ENCODE peak calls at places on chromosomes 16 and 17, in seven cellular contexts. One of them, this sample, is unnamed.

GRCh38 chr16:89119661-89120141 is 26.0 kb downstream of the ACSF3 start:
- DNase-seq in bronchial epithelial cell: no peak
- DNase-seq in spleen: peak; percentile 74
- DNase-seq in heart left ventricle: peak; percentile 55
- DNase-seq in tibial nerve: no peak
- DNase-seq in IMR-90: no peak
- DNase-seq in cardiac muscle cell: no peak
- DNase-seq in this sample: no peak

GRCh38 chr17:35299108-35299507 is 56.2 kb downstream of the SLFN5 start:
- DNase-seq in bronchial epithelial cell: peak; percentile 87
- DNase-seq in spleen: no peak
- DNase-seq in tibial nerve: no peak
- DNase-seq in cardiac muscle cell: no peak
- DNase-seq in heart left ventricle: no peak
- DNase-seq in IMR-90: no peak
- DNase-seq in this sample: no peak

GRCh38 chr17:73538445-73538844 is 105.8 kb downstream of the SDK2 start:
- DNase-seq in tibial nerve: no peak
- DNase-seq in heart left ventricle: no peak
- DNase-seq in spleen: no peak
- DNase-seq in IMR-90: no peak
- DNase-seq in bronchial epithelial cell: no peak
- DNase-seq in cardiac muscle cell: no peak
- DNase-seq in this sample: no peak

GRCh38 chr17:19876524-19877161 is 8.9 kb upstream of the ULK2 start:
- DNase-seq in IMR-90: no peak
- DNase-seq in heart left ventricle: peak; percentile 81
- DNase-seq in spleen: peak; percentile 88
- DNase-seq in tibial nerve: peak; percentile 37
- DNase-seq in cardiac muscle cell: no peak
- DNase-seq in bronchial epithelial cell: no peak
- DNase-seq in this sample: peak; percentile 58

GRCh38 chr17:50609376-50610074 is 25.2 kb upstream of the ABCC3 start:
- DNase-seq in spleen: no peak
- DNase-seq in IMR-90: no peak
- DNase-seq in cardiac muscle cell: no peak
- DNase-seq in heart left ventricle: no peak
- DNase-seq in tibial nerve: no peak
- DNase-seq in bronchial epithelial cell: no peak
- DNase-seq in this sample: no peak

GRCh38 chr16:10683160-10683559 is 11.6 kb downstream of the TEKT5 start:
- DNase-seq in heart left ventricle: no peak
- DNase-seq in cardiac muscle cell: no peak
- DNase-seq in IMR-90: no peak
- DNase-seq in tibial nerve: no peak
- DNase-seq in bronchial epithelial cell: no peak
- DNase-seq in spleen: no peak
- DNase-seq in this sample: no peak

GRCh38 chr16:70662991-70663523 is 16.7 kb downstream of the IL34 start:
- DNase-seq in IMR-90: no peak
- DNase-seq in tibial nerve: no peak
- DNase-seq in bronchial epithelial cell: no peak
- DNase-seq in spleen: no peak
- DNase-seq in cardiac muscle cell: no peak
- DNase-seq in heart left ventricle: no peak
- DNase-seq in this sample: no peak

GRCh38 chr16:82523786-82524185 is 103.0 kb upstream of the CDH13 start:
- DNase-seq in IMR-90: no peak
- DNase-seq in heart left ventricle: no peak
- DNase-seq in spleen: no peak
- DNase-seq in tibial nerve: no peak
- DNase-seq in bronchial epithelial cell: peak; percentile 74
- DNase-seq in cardiac muscle cell: no peak
- DNase-seq in this sample: no peak

GRCh38 chr17:58614854-58615409 is 76.9 kb downstream of the TEX14 start:
- DNase-seq in cardiac muscle cell: no peak
- DNase-seq in bronchial epithelial cell: no peak
- DNase-seq in spleen: no peak
- DNase-seq in IMR-90: no peak
- DNase-seq in heart left ventricle: no peak
- DNase-seq in tibial nerve: no peak
- DNase-seq in this sample: no peak

GRCh38 chr17:58703137-58703846 is 10.9 kb downstream of the RAD51C start:
- DNase-seq in tibial nerve: no peak
- DNase-seq in cardiac muscle cell: no peak
- DNase-seq in spleen: no peak
- DNase-seq in IMR-90: peak; percentile 76
- DNase-seq in bronchial epithelial cell: peak; percentile 67
- DNase-seq in heart left ventricle: no peak
- DNase-seq in this sample: no peak

GRCh38 chr17:12911241-12911640 is 106.6 kb downstream of the ELAC2 start:
- DNase-seq in cardiac muscle cell: no peak
- DNase-seq in tibial nerve: no peak
- DNase-seq in IMR-90: peak; percentile 48
- DNase-seq in heart left ventricle: no peak
- DNase-seq in spleen: no peak
- DNase-seq in bronchial epithelial cell: no peak
- DNase-seq in this sample: no peak

GRCh38 chr17:1582374-1582773 is 19.8 kb upstream of the PITPNA start:
- DNase-seq in bronchial epithelial cell: no peak
- DNase-seq in cardiac muscle cell: no peak
- DNase-seq in tibial nerve: no peak
- DNase-seq in heart left ventricle: no peak
- DNase-seq in spleen: no peak
- DNase-seq in IMR-90: no peak
- DNase-seq in this sample: no peak

GRCh38 chr17:42779942-42780815 is at the start of gene WNK4:
- DNase-seq in IMR-90: no peak
- DNase-seq in heart left ventricle: no peak
- DNase-seq in spleen: peak; percentile 65
- DNase-seq in bronchial epithelial cell: no peak
- DNase-seq in cardiac muscle cell: peak; percentile 46
- DNase-seq in tibial nerve: no peak
- DNase-seq in this sample: no peak

GRCh38 chr17:73984981-73985380 is 218.5 kb upstream of the RPL38 start:
- DNase-seq in tibial nerve: no peak
- DNase-seq in cardiac muscle cell: no peak
- DNase-seq in spleen: no peak
- DNase-seq in heart left ventricle: no peak
- DNase-seq in bronchial epithelial cell: no peak
- DNase-seq in IMR-90: no peak
- DNase-seq in this sample: no peak

GRCh38 chr17:76617838-76618237 is 25.7 kb downstream of the ST6GALNAC1 start:
- DNase-seq in IMR-90: no peak
- DNase-seq in tibial nerve: no peak
- DNase-seq in bronchial epithelial cell: no peak
- DNase-seq in heart left ventricle: no peak
- DNase-seq in cardiac muscle cell: no peak
- DNase-seq in spleen: no peak
- DNase-seq in this sample: no peak

GRCh38 chr17:76612977-76613851 is 27.6 kb upstream of the ST6GALNAC2 start:
- DNase-seq in heart left ventricle: no peak
- DNase-seq in tibial nerve: no peak
- DNase-seq in cardiac muscle cell: peak; percentile 59
- DNase-seq in IMR-90: no peak
- DNase-seq in spleen: no peak
- DNase-seq in bronchial epithelial cell: peak; percentile 78
- DNase-seq in this sample: no peak

GRCh38 chr17:76611747-76612143 is 26.1 kb upstream of the ST6GALNAC2 start:
- DNase-seq in cardiac muscle cell: no peak
- DNase-seq in IMR-90: no peak
- DNase-seq in spleen: no peak
- DNase-seq in bronchial epithelial cell: no peak
- DNase-seq in tibial nerve: no peak
- DNase-seq in heart left ventricle: no peak
- DNase-seq in this sample: no peak

GRCh38 chr17:76612465-76612864 is 26.8 kb upstream of the ST6GALNAC2 start:
- DNase-seq in heart left ventricle: no peak
- DNase-seq in tibial nerve: no peak
- DNase-seq in cardiac muscle cell: no peak
- DNase-seq in IMR-90: no peak
- DNase-seq in bronchial epithelial cell: no peak
- DNase-seq in spleen: no peak
- DNase-seq in this sample: no peak

GRCh38 chr17:76614912-76615617 is 28.5 kb downstream of the ST6GALNAC1 start:
- DNase-seq in bronchial epithelial cell: no peak
- DNase-seq in IMR-90: no peak
- DNase-seq in heart left ventricle: no peak
- DNase-seq in tibial nerve: no peak
- DNase-seq in spleen: no peak
- DNase-seq in cardiac muscle cell: no peak
- DNase-seq in this sample: no peak
- H3K4me3 ChIP-seq in bronchial epithelial cell: no peak overlapping the region
- H3K4me3 ChIP-seq in IMR-90: no peak overlapping the region
- H3K4me3 ChIP-seq in heart left ventricle: no peak overlapping the region
- H3K4me3 ChIP-seq in tibial nerve: no peak overlapping the region
- H3K4me3 ChIP-seq in spleen: no peak overlapping the region
- H3K4me3 ChIP-seq in cardiac muscle cell: no peak overlapping the region
- H3K4me3 ChIP-seq in this sample: no peak overlapping the region

GRCh38 chr17:16120937-16121336 is 94.4 kb downstream of the NCOR1 start:
- DNase-seq in bronchial epithelial cell: no peak
- DNase-seq in heart left ventricle: no peak
- DNase-seq in spleen: no peak
- DNase-seq in tibial nerve: no peak
- DNase-seq in IMR-90: no peak
- DNase-seq in cardiac muscle cell: no peak
- DNase-seq in this sample: no peak
- H3K36me3 ChIP-seq in bronchial epithelial cell: peaks cover 9% of the 10 kb centered on the region
- H3K36me3 ChIP-seq in heart left ventricle: no peaks in the 10 kb centered on the region
- H3K36me3 ChIP-seq in spleen: peaks cover 59% of the 10 kb centered on the region
- H3K36me3 ChIP-seq in tibial nerve: peaks cover 15% of the 10 kb centered on the region
- H3K36me3 ChIP-seq in IMR-90: peaks cover 34% of the 10 kb centered on the region
- H3K36me3 ChIP-seq in cardiac muscle cell: peaks cover 57% of the 10 kb centered on the region
- H3K36me3 ChIP-seq in this sample: peaks cover 36% of the 10 kb centered on the region

GRCh38 chr16:86458457-86458777 is 51.9 kb upstream of the FOXF1 start:
- DNase-seq in heart left ventricle: no peak
- DNase-seq in IMR-90: no peak
- DNase-seq in spleen: no peak
- DNase-seq in bronchial epithelial cell: no peak
- DNase-seq in cardiac muscle cell: no peak
- DNase-seq in tibial nerve: no peak
- DNase-seq in this sample: no peak

GRCh38 chr16:86464044-86464443 is 46.3 kb upstream of the FOXF1 start:
- DNase-seq in bronchial epithelial cell: no peak
- DNase-seq in spleen: no peak
- DNase-seq in heart left ventricle: no peak
- DNase-seq in cardiac muscle cell: no peak
- DNase-seq in tibial nerve: no peak
- DNase-seq in IMR-90: no peak
- DNase-seq in this sample: no peak

GRCh38 chr16:86459266-86459665 is 51.1 kb upstream of the FOXF1 start:
- DNase-seq in heart left ventricle: no peak
- DNase-seq in tibial nerve: no peak
- DNase-seq in IMR-90: no peak
- DNase-seq in spleen: peak; percentile 62
- DNase-seq in bronchial epithelial cell: no peak
- DNase-seq in cardiac muscle cell: no peak
- DNase-seq in this sample: no peak

GRCh38 chr16:86462334-86463084 is 47.8 kb upstream of the FOXF1 start:
- DNase-seq in cardiac muscle cell: no peak
- DNase-seq in tibial nerve: no peak
- DNase-seq in bronchial epithelial cell: no peak
- DNase-seq in IMR-90: peak; percentile 100
- DNase-seq in heart left ventricle: no peak
- DNase-seq in spleen: no peak
- DNase-seq in this sample: no peak

GRCh38 chr16:86461037-86461436 is 49.3 kb upstream of the FOXF1 start:
- DNase-seq in heart left ventricle: no peak
- DNase-seq in IMR-90: no peak
- DNase-seq in spleen: peak; percentile 1
- DNase-seq in bronchial epithelial cell: no peak
- DNase-seq in tibial nerve: no peak
- DNase-seq in cardiac muscle cell: no peak
- DNase-seq in this sample: no peak
- H3K4me3 ChIP-seq in heart left ventricle: no peak overlapping the region
- H3K4me3 ChIP-seq in IMR-90: no peak overlapping the region
- H3K4me3 ChIP-seq in spleen: no peak overlapping the region
- H3K4me3 ChIP-seq in bronchial epithelial cell: no peak overlapping the region
- H3K4me3 ChIP-seq in tibial nerve: no peak overlapping the region
- H3K4me3 ChIP-seq in cardiac muscle cell: no peak overlapping the region
- H3K4me3 ChIP-seq in this sample: no peak overlapping the region

GRCh38 chr16:28985611-28986041 is 774 bp downstream of the LAT start:
- DNase-seq in IMR-90: no peak
- DNase-seq in cardiac muscle cell: no peak
- DNase-seq in heart left ventricle: no peak
- DNase-seq in bronchial epithelial cell: no peak
- DNase-seq in tibial nerve: no peak
- DNase-seq in spleen: no peak
- DNase-seq in this sample: no peak
- H3K36me3 ChIP-seq in IMR-90: peaks cover 69% of the 10 kb centered on the region
- H3K36me3 ChIP-seq in cardiac muscle cell: peaks cover 3% of the 10 kb centered on the region
- H3K36me3 ChIP-seq in heart left ventricle: no peaks in the 10 kb centered on the region
- H3K36me3 ChIP-seq in bronchial epithelial cell: peaks cover 23% of the 10 kb centered on the region
- H3K36me3 ChIP-seq in tibial nerve: peaks cover 13% of the 10 kb centered on the region
- H3K36me3 ChIP-seq in spleen: peaks cover 77% of the 10 kb centered on the region
- H3K36me3 ChIP-seq in this sample: peaks cover 34% of the 10 kb centered on the region

DNA sequence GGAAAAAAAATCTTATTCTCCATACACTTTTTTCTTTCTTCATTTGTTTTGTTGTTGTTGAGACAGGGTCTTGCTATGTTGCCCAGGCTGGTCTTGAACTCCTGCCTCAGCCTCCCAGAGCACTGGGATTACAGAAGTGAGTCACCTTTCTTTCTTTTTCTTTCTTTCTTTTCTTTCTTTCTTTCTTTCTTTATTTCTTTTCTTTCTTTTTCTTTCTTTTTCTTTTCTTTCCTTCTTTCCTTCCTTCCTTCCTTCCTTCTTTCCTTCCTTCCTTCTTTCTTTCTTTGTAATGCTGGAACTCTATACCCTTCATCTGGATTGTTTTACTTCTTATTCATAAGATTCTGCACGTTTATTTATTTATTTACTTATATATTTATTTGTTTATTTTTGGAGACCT is 94.5 kb upstream of the TNRC6A start:
- DNase-seq in heart left ventricle: no peak
- DNase-seq in tibial nerve: no peak
- DNase-seq in bronchial epithelial cell: no peak
- DNase-seq in cardiac muscle cell: no peak
- DNase-seq in IMR-90: no peak
- DNase-seq in spleen: no peak
- DNase-seq in this sample: no peak
- H3K4me3 ChIP-seq in heart left ventricle: no peak overlapping the region
- H3K4me3 ChIP-seq in tibial nerve: no peak overlapping the region
- H3K4me3 ChIP-seq in bronchial epithelial cell: no peak overlapping the region
- H3K4me3 ChIP-seq in cardiac muscle cell: no peak overlapping the region
- H3K4me3 ChIP-seq in IMR-90: no peak overlapping the region
- H3K4me3 ChIP-seq in spleen: no peak overlapping the region
- H3K4me3 ChIP-seq in this sample: no peak overlapping the region

DNA sequence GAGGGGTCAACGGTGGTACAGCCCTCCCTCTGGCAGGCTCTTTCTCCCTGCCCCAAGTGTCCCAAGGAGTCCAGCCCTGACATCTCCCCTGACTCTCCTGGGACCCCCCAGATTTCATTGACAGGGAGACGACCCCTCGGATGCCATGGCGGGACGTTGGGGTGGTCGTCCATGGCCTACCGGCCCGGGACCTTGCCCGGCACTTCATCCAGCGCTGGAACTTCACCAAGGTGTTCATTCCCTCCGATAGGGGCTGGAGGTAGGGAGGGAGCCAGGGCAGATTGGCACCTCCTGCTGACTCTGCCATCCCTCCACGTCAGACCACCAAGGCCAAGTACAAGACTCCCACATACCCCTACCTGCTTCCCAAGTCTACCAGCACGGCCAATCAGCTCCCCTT is 9.9 kb downstream of the PLD2 start:
- DNase-seq in spleen: no peak
- DNase-seq in cardiac muscle cell: no peak
- DNase-seq in tibial nerve: no peak
- DNase-seq in IMR-90: no peak
- DNase-seq in bronchial epithelial cell: no peak
- DNase-seq in heart left ventricle: peak; percentile 10
- DNase-seq in this sample: no peak
- H3K36me3 ChIP-seq in spleen: peaks cover 18% of the 10 kb centered on the region
- H3K36me3 ChIP-seq in cardiac muscle cell: peaks cover 3% of the 10 kb centered on the region
- H3K36me3 ChIP-seq in tibial nerve: peaks cover 6% of the 10 kb centered on the region
- H3K36me3 ChIP-seq in IMR-90: peaks cover 43% of the 10 kb centered on the region
- H3K36me3 ChIP-seq in bronchial epithelial cell: peaks cover 27% of the 10 kb centered on the region
- H3K36me3 ChIP-seq in heart left ventricle: no peaks in the 10 kb centered on the region
- H3K36me3 ChIP-seq in this sample: no peaks in the 10 kb centered on the region